ENCODE peak calls at places on chromosomes 2 and 18, in eight cellular contexts. One of them, this sample, is unnamed.

GRCh38 chr2:226429476-226429875 is 370.1 kb downstream of the IRS1 start:
- DNase-seq in NCI-H748 treated with DMSO at 0.1 percent for 48 hours: no peak
- DNase-seq in GM12891: no peak
- DNase-seq in suprapubic skin: no peak
- DNase-seq in AG04449: no peak
- DNase-seq in stimulated activated effector memory CD8-positive, alpha-beta T cell treated with anti-CD3 and anti-CD28 coated beads, Interleukin-12 subunit alpha, Interleukin-12 subunit beta, amount 100 ng/mL, for 72 hours: no peak
- DNase-seq in aorta: no peak
- DNase-seq in neural crest cell: no peak
- DNase-seq in this sample: no peak

GRCh38 chr2:215811409-215812355 is 201.7 kb downstream of the MREG start:
- DNase-seq in AG04449: no peak
- DNase-seq in aorta: no peak
- DNase-seq in GM12891: no peak
- DNase-seq in NCI-H748 treated with DMSO at 0.1 percent for 48 hours: no peak
- DNase-seq in neural crest cell: no peak
- DNase-seq in suprapubic skin: no peak
- DNase-seq in stimulated activated effector memory CD8-positive, alpha-beta T cell treated with anti-CD3 and anti-CD28 coated beads, Interleukin-12 subunit alpha, Interleukin-12 subunit beta, amount 100 ng/mL, for 72 hours: no peak
- DNase-seq in this sample: no peak

GRCh38 chr2:3631851-3632659 is 25.9 kb upstream of the ALLC start:
- DNase-seq in GM12891: no peak
- DNase-seq in suprapubic skin: peak; percentile 68
- DNase-seq in stimulated activated effector memory CD8-positive, alpha-beta T cell treated with anti-CD3 and anti-CD28 coated beads, Interleukin-12 subunit alpha, Interleukin-12 subunit beta, amount 100 ng/mL, for 72 hours: no peak
- DNase-seq in NCI-H748 treated with DMSO at 0.1 percent for 48 hours: no peak
- DNase-seq in neural crest cell: no peak
- DNase-seq in aorta: peak; percentile 45
- DNase-seq in AG04449: no peak
- DNase-seq in this sample: peak; percentile 49

GRCh38 chr2:30865892-30866681 is 58.8 kb upstream of the CAPN13 start:
- DNase-seq in AG04449: no peak
- DNase-seq in stimulated activated effector memory CD8-positive, alpha-beta T cell treated with anti-CD3 and anti-CD28 coated beads, Interleukin-12 subunit alpha, Interleukin-12 subunit beta, amount 100 ng/mL, for 72 hours: no peak
- DNase-seq in NCI-H748 treated with DMSO at 0.1 percent for 48 hours: no peak
- DNase-seq in aorta: no peak
- DNase-seq in neural crest cell: no peak
- DNase-seq in GM12891: no peak
- DNase-seq in suprapubic skin: no peak
- DNase-seq in this sample: no peak

GRCh38 chr2:19878268-19879046 is 23.3 kb downstream of the TTC32 start:
- DNase-seq in aorta: no peak
- DNase-seq in neural crest cell: no peak
- DNase-seq in stimulated activated effector memory CD8-positive, alpha-beta T cell treated with anti-CD3 and anti-CD28 coated beads, Interleukin-12 subunit alpha, Interleukin-12 subunit beta, amount 100 ng/mL, for 72 hours: no peak
- DNase-seq in suprapubic skin: peak; percentile 52
- DNase-seq in NCI-H748 treated with DMSO at 0.1 percent for 48 hours: no peak
- DNase-seq in AG04449: no peak
- DNase-seq in GM12891: no peak
- DNase-seq in this sample: peak; percentile 40

GRCh38 chr2:23460228-23460627 is 75.2 kb downstream of the KLHL29 start:
- DNase-seq in NCI-H748 treated with DMSO at 0.1 percent for 48 hours: no peak
- DNase-seq in aorta: no peak
- DNase-seq in suprapubic skin: no peak
- DNase-seq in stimulated activated effector memory CD8-positive, alpha-beta T cell treated with anti-CD3 and anti-CD28 coated beads, Interleukin-12 subunit alpha, Interleukin-12 subunit beta, amount 100 ng/mL, for 72 hours: no peak
- DNase-seq in GM12891: no peak
- DNase-seq in AG04449: no peak
- DNase-seq in neural crest cell: no peak
- DNase-seq in this sample: peak; percentile 28

GRCh38 chr2:186474196-186474595 is 11.9 kb upstream of the ZC3H15 start:
- DNase-seq in NCI-H748 treated with DMSO at 0.1 percent for 48 hours: no peak
- DNase-seq in stimulated activated effector memory CD8-positive, alpha-beta T cell treated with anti-CD3 and anti-CD28 coated beads, Interleukin-12 subunit alpha, Interleukin-12 subunit beta, amount 100 ng/mL, for 72 hours: no peak
- DNase-seq in neural crest cell: no peak
- DNase-seq in GM12891: no peak
- DNase-seq in aorta: no peak
- DNase-seq in AG04449: no peak
- DNase-seq in suprapubic skin: no peak
- DNase-seq in this sample: no peak

GRCh38 chr2:207188601-207189000 is 22.9 kb upstream of the KLF7 start:
- DNase-seq in GM12891: no peak
- DNase-seq in NCI-H748 treated with DMSO at 0.1 percent for 48 hours: peak; percentile 62
- DNase-seq in aorta: no peak
- DNase-seq in stimulated activated effector memory CD8-positive, alpha-beta T cell treated with anti-CD3 and anti-CD28 coated beads, Interleukin-12 subunit alpha, Interleukin-12 subunit beta, amount 100 ng/mL, for 72 hours: no peak
- DNase-seq in neural crest cell: no peak
- DNase-seq in suprapubic skin: no peak
- DNase-seq in AG04449: no peak
- DNase-seq in this sample: no peak

GRCh38 chr2:11618708-11619062 is 51.3 kb downstream of the NTSR2 start:
- DNase-seq in suprapubic skin: no peak
- DNase-seq in NCI-H748 treated with DMSO at 0.1 percent for 48 hours: no peak
- DNase-seq in GM12891: no peak
- DNase-seq in stimulated activated effector memory CD8-positive, alpha-beta T cell treated with anti-CD3 and anti-CD28 coated beads, Interleukin-12 subunit alpha, Interleukin-12 subunit beta, amount 100 ng/mL, for 72 hours: no peak
- DNase-seq in neural crest cell: no peak
- DNase-seq in aorta: no peak
- DNase-seq in AG04449: no peak
- DNase-seq in this sample: no peak

GRCh38 chr2:173346035-173346434 is 8.6 kb upstream of the CDCA7 start:
- DNase-seq in suprapubic skin: no peak
- DNase-seq in GM12891: no peak
- DNase-seq in neural crest cell: no peak
- DNase-seq in stimulated activated effector memory CD8-positive, alpha-beta T cell treated with anti-CD3 and anti-CD28 coated beads, Interleukin-12 subunit alpha, Interleukin-12 subunit beta, amount 100 ng/mL, for 72 hours: no peak
- DNase-seq in AG04449: no peak
- DNase-seq in aorta: no peak
- DNase-seq in NCI-H748 treated with DMSO at 0.1 percent for 48 hours: no peak
- DNase-seq in this sample: no peak

GRCh38 chr2:38856165-38856564 is 19.6 kb downstream of the DHX57 start:
- DNase-seq in neural crest cell: no peak
- DNase-seq in GM12891: no peak
- DNase-seq in stimulated activated effector memory CD8-positive, alpha-beta T cell treated with anti-CD3 and anti-CD28 coated beads, Interleukin-12 subunit alpha, Interleukin-12 subunit beta, amount 100 ng/mL, for 72 hours: no peak
- DNase-seq in suprapubic skin: no peak
- DNase-seq in NCI-H748 treated with DMSO at 0.1 percent for 48 hours: no peak
- DNase-seq in AG04449: no peak
- DNase-seq in aorta: no peak
- DNase-seq in this sample: no peak

GRCh38 chr2:29688429-29688828 is 233.0 kb downstream of the ALK start:
- DNase-seq in stimulated activated effector memory CD8-positive, alpha-beta T cell treated with anti-CD3 and anti-CD28 coated beads, Interleukin-12 subunit alpha, Interleukin-12 subunit beta, amount 100 ng/mL, for 72 hours: no peak
- DNase-seq in AG04449: no peak
- DNase-seq in GM12891: no peak
- DNase-seq in suprapubic skin: no peak
- DNase-seq in aorta: no peak
- DNase-seq in neural crest cell: no peak
- DNase-seq in NCI-H748 treated with DMSO at 0.1 percent for 48 hours: no peak
- DNase-seq in this sample: no peak

GRCh38 chr2:102186676-102187190 is at the start of gene IL1RL2:
- DNase-seq in stimulated activated effector memory CD8-positive, alpha-beta T cell treated with anti-CD3 and anti-CD28 coated beads, Interleukin-12 subunit alpha, Interleukin-12 subunit beta, amount 100 ng/mL, for 72 hours: no peak
- DNase-seq in suprapubic skin: no peak
- DNase-seq in GM12891: no peak
- DNase-seq in neural crest cell: no peak
- DNase-seq in NCI-H748 treated with DMSO at 0.1 percent for 48 hours: no peak
- DNase-seq in AG04449: no peak
- DNase-seq in aorta: no peak
- DNase-seq in this sample: no peak

GRCh38 chr18:55047546-55047945 is 88.3 kb upstream of the CCDC68 start:
- DNase-seq in neural crest cell: no peak
- DNase-seq in AG04449: no peak
- DNase-seq in suprapubic skin: no peak
- DNase-seq in stimulated activated effector memory CD8-positive, alpha-beta T cell treated with anti-CD3 and anti-CD28 coated beads, Interleukin-12 subunit alpha, Interleukin-12 subunit beta, amount 100 ng/mL, for 72 hours: no peak
- DNase-seq in aorta: no peak
- DNase-seq in GM12891: no peak
- DNase-seq in NCI-H748 treated with DMSO at 0.1 percent for 48 hours: no peak
- DNase-seq in this sample: no peak

GRCh38 chr18:2169656-2170055 is 401.6 kb downstream of the METTL4 start:
- DNase-seq in stimulated activated effector memory CD8-positive, alpha-beta T cell treated with anti-CD3 and anti-CD28 coated beads, Interleukin-12 subunit alpha, Interleukin-12 subunit beta, amount 100 ng/mL, for 72 hours: no peak
- DNase-seq in suprapubic skin: no peak
- DNase-seq in NCI-H748 treated with DMSO at 0.1 percent for 48 hours: no peak
- DNase-seq in neural crest cell: no peak
- DNase-seq in aorta: no peak
- DNase-seq in AG04449: no peak
- DNase-seq in GM12891: no peak
- DNase-seq in this sample: no peak

GRCh38 chr2:160735696-160736095 is 242.1 kb upstream of the RBMS1 start:
- DNase-seq in GM12891: no peak
- DNase-seq in stimulated activated effector memory CD8-positive, alpha-beta T cell treated with anti-CD3 and anti-CD28 coated beads, Interleukin-12 subunit alpha, Interleukin-12 subunit beta, amount 100 ng/mL, for 72 hours: no peak
- DNase-seq in aorta: no peak
- DNase-seq in NCI-H748 treated with DMSO at 0.1 percent for 48 hours: no peak
- DNase-seq in suprapubic skin: no peak
- DNase-seq in AG04449: no peak
- DNase-seq in neural crest cell: no peak
- DNase-seq in this sample: no peak

GRCh38 chr2:124437811-124438210 is 412.7 kb downstream of the CNTNAP5 start:
- DNase-seq in GM12891: no peak
- DNase-seq in stimulated activated effector memory CD8-positive, alpha-beta T cell treated with anti-CD3 and anti-CD28 coated beads, Interleukin-12 subunit alpha, Interleukin-12 subunit beta, amount 100 ng/mL, for 72 hours: no peak
- DNase-seq in NCI-H748 treated with DMSO at 0.1 percent for 48 hours: no peak
- DNase-seq in aorta: no peak
- DNase-seq in suprapubic skin: no peak
- DNase-seq in neural crest cell: peak; percentile 34
- DNase-seq in AG04449: no peak
- DNase-seq in this sample: no peak

GRCh38 chr2:177669625-177670330 is 277.2 kb downstream of the AGPS start:
- DNase-seq in aorta: no peak
- DNase-seq in suprapubic skin: no peak
- DNase-seq in stimulated activated effector memory CD8-positive, alpha-beta T cell treated with anti-CD3 and anti-CD28 coated beads, Interleukin-12 subunit alpha, Interleukin-12 subunit beta, amount 100 ng/mL, for 72 hours: no peak
- DNase-seq in GM12891: no peak
- DNase-seq in neural crest cell: no peak
- DNase-seq in AG04449: no peak
- DNase-seq in NCI-H748 treated with DMSO at 0.1 percent for 48 hours: no peak
- DNase-seq in this sample: no peak

GRCh38 chr2:36374586-36374985 is 19.0 kb downstream of the CRIM1 start:
- DNase-seq in suprapubic skin: no peak
- DNase-seq in GM12891: no peak
- DNase-seq in stimulated activated effector memory CD8-positive, alpha-beta T cell treated with anti-CD3 and anti-CD28 coated beads, Interleukin-12 subunit alpha, Interleukin-12 subunit beta, amount 100 ng/mL, for 72 hours: no peak
- DNase-seq in AG04449: no peak
- DNase-seq in aorta: no peak
- DNase-seq in NCI-H748 treated with DMSO at 0.1 percent for 48 hours: no peak
- DNase-seq in neural crest cell: no peak
- DNase-seq in this sample: no peak

GRCh38 chr18:9814431-9814830 is 71.3 kb upstream of the TXNDC2 start:
- DNase-seq in GM12891: no peak
- DNase-seq in AG04449: peak; percentile 91
- DNase-seq in stimulated activated effector memory CD8-positive, alpha-beta T cell treated with anti-CD3 and anti-CD28 coated beads, Interleukin-12 subunit alpha, Interleukin-12 subunit beta, amount 100 ng/mL, for 72 hours: no peak
- DNase-seq in NCI-H748 treated with DMSO at 0.1 percent for 48 hours: no peak
- DNase-seq in aorta: no peak
- DNase-seq in suprapubic skin: no peak
- DNase-seq in neural crest cell: no peak
- DNase-seq in this sample: no peak

GRCh38 chr2:105744909-105745853 is at the start of gene NCK2:
- DNase-seq in stimulated activated effector memory CD8-positive, alpha-beta T cell treated with anti-CD3 and anti-CD28 coated beads, Interleukin-12 subunit alpha, Interleukin-12 subunit beta, amount 100 ng/mL, for 72 hours: no peak
- DNase-seq in NCI-H748 treated with DMSO at 0.1 percent for 48 hours: no peak
- DNase-seq in suprapubic skin: peak; percentile 76
- DNase-seq in AG04449: no peak
- DNase-seq in GM12891: peak; percentile 28
- DNase-seq in aorta: peak; percentile 78
- DNase-seq in neural crest cell: peak; percentile 41
- DNase-seq in this sample: no peak

GRCh38 chr2:217231212-217231611 is 371.3 kb upstream of the TNP1 start:
- DNase-seq in suprapubic skin: no peak
- DNase-seq in NCI-H748 treated with DMSO at 0.1 percent for 48 hours: no peak
- DNase-seq in neural crest cell: no peak
- DNase-seq in AG04449: no peak
- DNase-seq in GM12891: no peak
- DNase-seq in stimulated activated effector memory CD8-positive, alpha-beta T cell treated with anti-CD3 and anti-CD28 coated beads, Interleukin-12 subunit alpha, Interleukin-12 subunit beta, amount 100 ng/mL, for 72 hours: no peak
- DNase-seq in aorta: no peak
- DNase-seq in this sample: no peak

GRCh38 chr2:240293865-240294461 is 141.5 kb upstream of the GPC1 start:
- DNase-seq in suprapubic skin: no peak
- DNase-seq in aorta: no peak
- DNase-seq in GM12891: no peak
- DNase-seq in neural crest cell: no peak
- DNase-seq in AG04449: no peak
- DNase-seq in stimulated activated effector memory CD8-positive, alpha-beta T cell treated with anti-CD3 and anti-CD28 coated beads, Interleukin-12 subunit alpha, Interleukin-12 subunit beta, amount 100 ng/mL, for 72 hours: no peak
- DNase-seq in NCI-H748 treated with DMSO at 0.1 percent for 48 hours: no peak
- DNase-seq in this sample: peak; percentile 56

GRCh38 chr18:36672437-36673344 is 156.1 kb downstream of the TPGS2 start:
- DNase-seq in GM12891: no peak
- DNase-seq in NCI-H748 treated with DMSO at 0.1 percent for 48 hours: peak; percentile 71
- DNase-seq in aorta: no peak
- DNase-seq in AG04449: no peak
- DNase-seq in stimulated activated effector memory CD8-positive, alpha-beta T cell treated with anti-CD3 and anti-CD28 coated beads, Interleukin-12 subunit alpha, Interleukin-12 subunit beta, amount 100 ng/mL, for 72 hours: no peak
- DNase-seq in suprapubic skin: no peak
- DNase-seq in neural crest cell: no peak
- DNase-seq in this sample: no peak

This sample was measured in coronary artery.